ENCODE peak calls at places on chromosomes 6 and 20, in four cellular contexts. G is A549, T is endothelial cell of umbilical vein, B is K562. I is an unnamed sample.
A peak's percentile ranks its signal among the peaks of the same experiment; 100 is the strongest.

GRCh38 chr6:152634773-152635172 is 2.4 kb downstream of the SYNE1 start:
- DNase-seq in T (no peak), G (no peak), B (no peak), I (no peak)

GRCh38 chr6:52155791-52156576 is 30.2 kb upstream of the IL17A start:
- DNase-seq in T (peak; percentile 9), G (no peak), B (no peak), I (peak; percentile 65)

GRCh38 chr6:106671651-106672050 is 42.3 kb downstream of the QRSL1 start:
- DNase-seq in T (no peak), G (no peak), B (no peak), I (no peak)

GRCh38 chr6:41073968-41074691 is 1.4 kb downstream of the NFYA start:
- DNase-seq in G (no peak), B (no peak), T (peak; percentile 37), I (peak; percentile 52)

GRCh38 chr6:47376930-47377329 is 67.2 kb upstream of the TNFRSF21 start:
- DNase-seq in T (no peak), B (no peak), G (no peak), I (no peak)

GRCh38 chr6:678515-678914 is 14.4 kb downstream of the EXOC2 start:
- DNase-seq in G (no peak), T (no peak), B (no peak), I (no peak)

GRCh38 chr20:53738039-53738944 is 144.7 kb upstream of the ZNF217 start:
- DNase-seq in B (peak; percentile 46), T (no peak), G (peak; percentile 95), I (peak; percentile 96)

GRCh38 chr6:104050455-104050854 is 809.3 kb downstream of the HACE1 start:
- DNase-seq in B (no peak), T (peak; percentile 9), G (no peak), I (no peak)

GRCh38 chr6:40299666-40300065 is 287.5 kb downstream of the LRFN2 start:
- DNase-seq in G (no peak), T (no peak), B (no peak), I (no peak)

GRCh38 chr6:7615611-7616383 is 25.8 kb downstream of the SNRNP48 start:
- DNase-seq in B (peak; percentile 57), T (peak; percentile 64), G (peak; percentile 57), I (peak; percentile 75)

DNA sequence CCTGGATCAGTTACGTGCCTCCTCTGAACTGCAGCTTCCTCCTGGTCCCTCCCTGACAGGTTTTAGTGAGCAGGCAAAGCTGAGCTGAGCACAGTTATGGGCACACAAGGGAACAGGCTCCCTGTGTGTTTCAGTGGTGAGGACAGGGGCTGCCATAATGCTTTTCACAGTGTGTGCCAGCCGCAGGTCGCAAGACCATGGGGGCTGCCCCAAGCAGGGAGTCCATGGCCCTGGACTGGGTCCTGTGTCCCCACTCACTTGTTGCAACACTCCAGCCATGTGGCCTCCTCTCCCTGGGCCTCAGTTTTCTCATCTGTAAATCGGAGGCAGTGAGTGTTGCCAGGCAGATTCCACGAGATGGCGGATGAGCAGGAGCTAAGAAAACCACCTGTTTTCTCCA is 57.3 kb upstream of the NNAT start:
- DNase-seq in T (no peak), G (no peak), B (no peak), I (no peak)
- TF ChIP-seq MYC in T (no peak), G (no peak), B (no peak), I (no peak)

GRCh38 chr6:26273673-26274595 is 91.1 kb upstream of the BTN3A2 start:
- DNase-seq in B (no peak), T (peak; percentile 65), G (no peak), I (peak; percentile 45)
- TF ChIP-seq POLR2A in B (no peak), T (peak; percentile 32), G (no peak), I (no peak)

GRCh38 chr6:128882991-128883571 is at the start of gene LAMA2:
- DNase-seq in G (no peak), T (peak; percentile 38), B (no peak), I (no peak)
- TF ChIP-seq MYC in G (no peak), T (no peak), B (no peak), I (no peak)

DNA sequence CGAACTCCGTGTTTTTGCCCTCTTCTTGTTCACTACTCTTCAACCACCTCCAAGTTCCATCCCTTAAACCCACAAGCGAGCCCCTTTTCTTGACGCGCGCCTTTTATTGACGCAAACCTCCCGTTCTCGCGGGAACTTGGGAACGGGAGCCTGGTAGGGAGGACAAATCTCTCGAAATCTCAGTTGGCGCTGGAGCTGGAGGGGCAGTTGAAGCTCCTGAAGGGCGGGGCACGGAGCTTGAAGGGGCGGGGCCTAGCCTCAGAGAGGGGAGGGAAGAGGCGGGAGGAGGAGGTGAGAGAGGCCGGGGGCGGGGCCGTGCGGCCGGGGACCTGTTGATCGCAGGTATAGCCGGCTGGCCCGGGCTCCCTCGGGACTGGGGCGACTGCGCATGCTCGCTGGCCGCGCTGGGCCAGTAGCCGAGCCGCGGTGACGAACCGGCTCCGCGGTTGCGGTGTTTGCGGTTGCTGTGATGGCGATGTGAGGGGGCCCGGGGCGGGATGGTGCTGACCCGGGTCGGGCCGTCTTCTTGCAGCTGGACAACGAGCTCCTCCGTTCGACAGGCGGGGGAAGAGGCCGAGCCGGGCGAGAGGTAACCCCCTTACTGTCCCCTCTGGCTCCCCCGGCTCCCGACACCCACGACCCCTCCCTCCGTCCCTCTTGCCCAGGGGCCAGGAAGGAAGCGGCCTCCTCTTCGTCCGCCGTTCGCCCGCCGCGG is at the start of gene FAM135A:
- DNase-seq in T (peak; percentile 98), B (peak; percentile 99), G (peak; percentile 98), I (peak; percentile 98)
- TF ChIP-seq POLR2A in T (peak; percentile 85), B (peak; percentile 98), G (peak; percentile 80), I (peak; percentile 72)

DNA sequence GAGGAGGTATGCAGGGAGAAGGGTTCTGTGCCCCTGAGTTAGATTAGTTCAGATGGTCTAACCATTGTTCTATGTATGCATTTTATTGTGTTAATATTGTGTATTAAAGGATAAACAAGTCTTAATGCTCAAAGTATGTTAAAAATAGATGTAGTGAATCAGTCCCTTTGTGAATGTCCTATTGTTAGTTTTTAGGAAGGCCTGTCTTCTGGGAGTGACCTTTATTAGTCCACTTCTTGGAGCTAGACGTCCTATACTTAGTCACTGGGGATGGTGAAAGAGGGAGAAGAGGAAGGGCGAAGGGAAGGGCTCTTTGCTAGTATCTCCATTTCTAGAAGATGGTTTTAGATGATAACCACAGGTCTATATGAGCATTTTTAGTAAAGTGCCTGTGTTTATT is 12.3 kb upstream of the HMGN4 start:
- DNase-seq in B (no peak), T (no peak), G (no peak), I (no peak)
- TF ChIP-seq MYC in B (no peak), T (no peak), G (no peak), I (no peak)

I was measured in NB4.